ENCODE peak calls at places on chromosomes 5 and 9, in five cellular contexts. B, U, O, Q and T are unnamed samples.

GRCh38 chr5:43571237-43571636 is 14.4 kb upstream of the PAIP1 start:
- DNase-seq in B (no peak), U (no peak), O (no peak), Q (no peak), T (no peak)

GRCh38 chr5:120630550-120630949 is 166.4 kb downstream of the PRR16 start:
- DNase-seq in B (no peak), U (no peak), O (no peak), Q (no peak), T (no peak)

GRCh38 chr9:114339130-114339908 is 9.7 kb downstream of the ORM2 start:
- DNase-seq in B (peak), U (peak), O (peak), Q (peak), T (no peak)

GRCh38 chr9:129486496-129487306 is 134.2 kb downstream of the C9orf50 start:
- DNase-seq in B (no peak), U (no peak), O (no peak), Q (peak), T (no peak)

GRCh38 chr5:15004506-15004905 is 132.9 kb upstream of the ANKH start:
- DNase-seq in B (no peak), U (no peak), O (no peak), Q (peak), T (no peak)

GRCh38 chr9:27368317-27368985 is 71.5 kb upstream of the EQTN start:
- DNase-seq in B (no peak), U (no peak), O (no peak), Q (peak), T (no peak)

GRCh38 chr5:428754-429452 is 14.1 kb upstream of the EXOC3 start:
- DNase-seq in B (peak), U (peak), O (no peak), Q (no peak), T (no peak)

GRCh38 chr5:113364466-113364865 is 70.3 kb downstream of the TSSK1B start:
- DNase-seq in B (no peak), U (no peak), O (no peak), Q (no peak), T (no peak)

GRCh38 chr5:108867661-108868060 is 120.0 kb downstream of the FER start:
- DNase-seq in B (no peak), U (no peak), O (no peak), Q (no peak), T (no peak)

GRCh38 chr5:127870914-127871313 is 167.7 kb downstream of the CCDC192 start:
- DNase-seq in B (no peak), U (no peak), O (no peak), Q (peak), T (no peak)

GRCh38 chr5:72268753-72269410 is 51.2 kb downstream of the MRPS27 start:
- DNase-seq in B (peak), U (peak), O (peak), Q (peak), T (no peak)

GRCh38 chr5:92800360-92800759 is 780.7 kb downstream of the NR2F1-AS1 start:
- DNase-seq in B (no peak), U (no peak), O (no peak), Q (peak), T (peak)

GRCh38 chr9:70367305-70367930 is 47.0 kb downstream of the KLF9 start:
- DNase-seq in B (no peak), U (no peak), O (no peak), Q (no peak), T (no peak)

GRCh38 chr9:37904647-37905505 is 949 bp upstream of the SLC25A51 start:
- DNase-seq in B (no peak), U (no peak), O (no peak), Q (no peak), T (no peak)

GRCh38 chr5:134468921-134469400 is 56.5 kb upstream of the JADE2 start:
- DNase-seq in B (no peak), U (no peak), O (no peak), Q (no peak), T (no peak)

GRCh38 chr9:36966371-36967097 is 67.5 kb downstream of the PAX5 start:
- DNase-seq in B (no peak), U (no peak), O (no peak), Q (no peak), T (no peak)

GRCh38 chr5:170601608-170602007 is 97.8 kb downstream of the KCNIP1 start:
- DNase-seq in B (no peak), U (no peak), O (no peak), Q (no peak), T (no peak)

GRCh38 chr9:93910196-93910595 is 45.0 kb downstream of the BARX1 start:
- DNase-seq in B (no peak), U (no peak), O (no peak), Q (no peak), T (no peak)

GRCh38 chr5:72228957-72229356 is 91.1 kb downstream of the MRPS27 start:
- DNase-seq in B (no peak), U (no peak), O (no peak), Q (no peak), T (no peak)

GRCh38 chr9:86093788-86094555 is 5.4 kb downstream of the GOLM1 start:
- DNase-seq in B (peak), U (no peak), O (peak), Q (peak), T (no peak)

GRCh38 chr9:18297532-18297872 is 176.5 kb upstream of the ADAMTSL1 start:
- DNase-seq in B (no peak), U (no peak), O (peak), Q (no peak), T (no peak)

GRCh38 chr9:61665330-61665751 is 475.5 kb downstream of the SPATA31A7 start:
- DNase-seq in B (peak), U (no peak), O (no peak), Q (no peak), T (no peak)

GRCh38 chr5:178589180-178590140 is 733 bp downstream of the COL23A1 start:
- DNase-seq in B (no peak), U (peak), O (peak), Q (no peak), T (no peak)

GRCh38 chr5:148458036-148458888 is 74.5 kb downstream of the FBXO38 start:
- DNase-seq in B (no peak), U (no peak), O (no peak), Q (no peak), T (no peak)

GRCh38 chr5:175141421-175141820 is 302.6 kb downstream of the DRD1 start:
- DNase-seq in B (no peak), U (no peak), O (no peak), Q (no peak), T (no peak)

GRCh38 chr9:108049026-108049591 is 559.5 kb upstream of the KLF4 start:
- DNase-seq in B (no peak), U (no peak), O (no peak), Q (peak), T (peak)

GRCh38 chr5:78509884-78510769 is 138.4 kb downstream of the LHFPL2 start:
- DNase-seq in B (peak), U (peak), O (peak), Q (no peak), T (no peak)

GRCh38 chr5:61313960-61314681 is 17.9 kb upstream of the ZSWIM6 start:
- DNase-seq in B (no peak), U (no peak), O (no peak), Q (peak), T (no peak)

GRCh38 chr5:141605523-141606277 is 13.1 kb downstream of the DIAPH1 start:
- DNase-seq in B (peak), U (peak), O (peak), Q (peak), T (no peak)

GRCh38 chr9:104092192-104092591 is 1.9 kb upstream of the SMC2 start:
- DNase-seq in B (no peak), U (no peak), O (no peak), Q (no peak), T (no peak)

GRCh38 chr9:110538621-110539020 is 40.9 kb downstream of the SVEP1 start:
- DNase-seq in B (no peak), U (no peak), O (no peak), Q (no peak), T (no peak)

GRCh38 chr5:172090976-172091547 is 84.6 kb upstream of the FBXW11 start:
- DNase-seq in B (peak), U (no peak), O (no peak), Q (no peak), T (no peak)

GRCh38 chr5:132010645-132011560 is 555 bp downstream of the ACSL6 start:
- DNase-seq in B (peak), U (peak), O (peak), Q (no peak), T (no peak)

GRCh38 chr5:98755406-98755805 is 18.1 kb upstream of the RGMB start:
- DNase-seq in B (no peak), U (no peak), O (no peak), Q (peak), T (peak)

GRCh38 chr5:16550316-16550952 is 66.4 kb downstream of the RETREG1 start:
- DNase-seq in B (peak), U (peak), O (peak), Q (peak), T (no peak)

GRCh38 chr5:141742866-141743651 is 61.0 kb upstream of the ARAP3 start:
- DNase-seq in B (no peak), U (no peak), O (peak), Q (peak), T (no peak)

GRCh38 chr5:40955313-40955712 is 46.0 kb downstream of the C7 start:
- DNase-seq in B (no peak), U (no peak), O (no peak), Q (no peak), T (no peak)

GRCh38 chr5:54533541-54534179 is 16.1 kb downstream of the SNX18 start:
- DNase-seq in B (no peak), U (no peak), O (peak), Q (no peak), T (no peak)

GRCh38 chr9:77131411-77131810 is 45.9 kb upstream of the VPS13A start:
- DNase-seq in B (no peak), U (no peak), O (no peak), Q (no peak), T (no peak)

GRCh38 chr5:140346348-140347221 is at the start of gene HBEGF:
- DNase-seq in B (peak), U (peak), O (peak), Q (peak), T (no peak)
- TF ChIP-seq CTCF in B (peak), U (peak), O (peak), Q (peak), T (peak)

DNA sequence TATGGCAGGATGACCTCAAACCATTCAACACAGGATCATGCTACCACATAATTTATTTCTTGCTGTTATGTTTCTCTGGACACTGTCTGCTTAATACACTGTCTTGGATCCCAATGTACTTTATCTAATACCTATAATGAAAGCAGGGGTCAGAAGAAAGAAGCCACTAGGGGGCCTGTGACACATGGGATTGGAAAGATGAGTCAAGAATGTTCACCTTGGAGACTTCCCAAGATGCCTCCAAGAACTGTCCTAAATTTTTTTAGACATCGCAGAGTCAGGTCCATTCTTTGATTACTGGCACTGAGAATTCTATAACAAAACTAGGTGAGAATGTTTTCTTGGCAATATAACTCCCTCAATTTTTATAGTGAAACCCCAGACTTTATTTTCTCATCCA is 305.8 kb upstream of the SMARCA2 start:
- DNase-seq in B (peak), U (peak), O (peak), Q (no peak), T (no peak)
- TF ChIP-seq CTCF in B (peak), U (peak), O (peak), Q (peak), T (no peak)

GRCh38 chr5:53114988-53115387 is 5.4 kb upstream of the MOCS2 start:
- DNase-seq in B (no peak), U (no peak), O (peak), Q (peak), T (no peak)
- TF ChIP-seq CTCF in B (no peak), U (no peak), O (peak), Q (peak), T (peak)

DNA sequence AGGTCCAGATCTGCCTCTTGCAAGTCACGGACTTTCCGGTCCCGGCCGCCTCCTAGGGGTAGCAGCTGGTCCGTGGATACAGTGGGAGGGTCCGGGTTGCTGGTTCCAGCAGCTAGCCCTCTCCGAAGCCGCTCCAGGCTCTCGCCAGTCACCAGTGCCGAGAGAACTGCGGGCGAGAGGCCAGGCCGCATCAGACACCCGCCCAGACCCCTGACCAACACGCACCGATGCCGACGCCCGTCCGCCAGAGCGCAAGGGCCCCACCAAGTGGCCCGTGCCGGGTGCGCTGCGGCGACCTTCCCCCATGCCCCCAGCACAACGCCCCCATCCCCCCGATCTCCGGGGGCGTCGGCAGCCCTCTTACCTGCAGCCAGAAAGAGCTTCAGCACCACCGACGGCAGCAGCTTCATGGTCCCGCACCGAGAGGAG is 470 bp downstream of the HBEGF start:
- DNase-seq in B (peak), U (no peak), O (peak), Q (peak), T (no peak)
- TF ChIP-seq CTCF in B (peak), U (peak), O (peak), Q (peak), T (peak)

DNA sequence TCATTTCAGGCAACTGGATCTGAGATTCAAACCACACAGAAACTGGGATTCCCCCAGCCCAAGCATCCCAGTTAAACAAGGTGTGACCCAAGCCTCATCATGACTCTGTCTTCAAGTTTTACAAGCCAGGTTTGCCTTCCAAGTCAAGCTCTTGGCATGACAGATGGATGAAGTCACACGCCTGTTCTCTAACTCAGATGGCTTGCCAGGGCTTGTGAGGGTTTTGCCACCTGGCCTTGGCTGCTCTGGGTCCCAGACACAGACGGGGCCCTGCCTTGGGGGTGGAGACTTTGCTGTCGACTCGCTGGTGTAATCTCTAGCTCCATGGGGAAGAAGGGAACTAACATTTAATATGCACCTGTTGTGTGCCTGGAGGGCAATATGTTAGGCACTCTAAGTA is 95.8 kb upstream of the RARS1 start:
- DNase-seq in B (no peak), U (no peak), O (no peak), Q (no peak), T (no peak)
- TF ChIP-seq CTCF in B (no peak), U (no peak), O (no peak), Q (no peak), T (no peak)

GRCh38 chr5:138461343-138462125 is 3.7 kb upstream of the EGR1 start:
- DNase-seq in B (no peak), U (no peak), O (peak), Q (peak), T (peak)
- TF ChIP-seq CTCF in B (no peak), U (no peak), O (no peak), Q (no peak), T (no peak)

DNA sequence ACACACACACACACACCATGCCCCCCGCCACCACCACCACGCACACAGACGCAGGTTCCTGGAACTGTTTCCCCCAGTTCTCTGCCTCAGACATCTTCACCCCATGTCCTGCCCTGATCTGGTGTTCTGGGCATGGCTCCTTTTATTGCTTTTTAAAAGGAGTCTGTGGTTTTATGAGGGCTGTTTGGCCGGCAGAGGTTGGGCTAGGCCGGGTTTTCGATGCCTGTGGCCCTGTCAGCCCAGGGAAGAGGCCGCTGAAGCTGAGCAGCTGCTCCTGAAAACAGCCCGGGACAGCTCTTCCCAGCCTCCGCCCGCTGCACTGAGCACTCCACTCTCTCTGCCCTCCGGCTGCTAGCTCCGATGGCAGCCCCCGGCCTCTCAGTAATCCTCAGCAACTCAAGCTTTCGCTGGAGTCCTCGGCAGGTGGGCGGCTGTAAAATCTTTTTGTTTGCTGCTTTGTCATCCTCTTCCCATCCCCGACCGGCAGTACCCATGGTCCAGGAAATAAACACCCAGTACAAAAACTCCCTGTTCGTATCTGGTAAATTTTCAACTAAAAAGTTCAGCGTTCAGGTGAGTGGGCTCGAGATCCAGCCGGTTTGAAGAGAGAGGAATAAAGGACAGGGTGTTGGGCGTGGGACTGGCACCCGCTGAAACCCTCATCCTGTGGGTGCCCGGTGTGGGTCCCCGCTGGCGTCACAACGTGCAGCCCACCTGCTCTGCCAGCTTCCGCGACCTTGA is 103.0 kb upstream of the ERCC6L2 start:
- DNase-seq in B (peak), U (no peak), O (peak), Q (peak), T (no peak)
- TF ChIP-seq CTCF in B (no peak), U (no peak), O (no peak), Q (no peak), T (no peak)

DNA sequence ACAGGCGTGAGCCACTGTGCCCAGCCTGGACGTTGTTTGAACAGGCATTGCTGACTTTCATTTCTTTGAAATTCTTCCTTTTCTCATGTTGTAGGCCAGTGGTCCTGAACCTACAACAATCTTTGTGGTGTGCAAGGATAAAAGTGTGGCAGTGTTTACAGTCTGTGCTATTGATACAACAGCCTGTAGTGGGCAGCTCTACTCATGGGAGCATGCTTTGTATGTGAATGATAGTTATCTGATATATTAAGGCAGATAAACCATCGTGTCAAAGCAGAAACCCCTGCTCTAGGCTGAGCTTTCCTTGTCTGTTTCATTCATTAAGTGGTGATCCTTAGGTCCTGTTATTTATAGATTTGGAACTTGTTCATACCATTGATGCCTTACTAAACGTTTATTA is 42.6 kb downstream of the CSNK1G3 start:
- DNase-seq in B (no peak), U (no peak), O (no peak), Q (no peak), T (no peak)
- TF ChIP-seq CTCF in B (no peak), U (no peak), O (no peak), Q (no peak), T (no peak)

DNA sequence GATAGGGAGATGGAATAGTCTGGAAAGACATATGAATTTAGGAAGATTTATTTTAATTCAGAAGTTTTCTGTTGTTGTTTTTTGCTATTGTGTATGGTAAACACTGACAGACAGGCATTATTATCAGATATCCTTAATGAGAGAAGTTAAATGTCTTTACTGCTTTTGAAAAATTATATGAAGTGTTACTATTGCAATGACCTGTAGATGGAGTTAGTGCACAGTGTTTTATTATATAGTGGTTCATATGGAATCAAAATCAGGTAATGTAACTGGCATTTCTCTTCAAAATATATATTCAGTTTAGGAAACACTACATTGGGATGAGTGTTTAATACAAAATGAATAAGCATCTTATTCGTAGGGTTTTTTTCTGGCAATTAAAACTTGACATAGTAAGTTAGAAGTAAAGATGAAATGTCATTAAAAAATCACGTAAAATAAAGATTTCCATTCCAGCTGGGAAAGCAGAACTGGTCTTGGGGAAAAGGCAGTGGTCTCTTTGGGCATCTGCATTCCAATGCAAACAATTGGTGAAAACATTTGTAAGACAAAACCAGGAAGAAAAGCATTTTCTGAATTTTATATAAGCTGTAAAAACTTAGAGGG is 3.9 kb downstream of the GABRA1 start:
- DNase-seq in B (no peak), U (peak), O (peak), Q (peak), T (no peak)
- TF ChIP-seq CTCF in B (no peak), U (peak), O (peak), Q (peak), T (no peak)